ENCODE peak calls at places on chromosome 9, in four cellular contexts. G is heart left ventricle; N is effector memory CD4-positive, alpha-beta T cell; Z is mesenchymal stem cell. O is an unnamed sample.
A peak's percentile ranks its signal among the peaks of the same experiment; 100 is the strongest.

GRCh38 chr9:127448112-127448805 is 2.9 kb downstream of the RPL12 start:
- DNase-seq in G (no peak), Z (no peak), N (no peak), O (no peak)

GRCh38 chr9:136926154-136926704 is 18.3 kb downstream of the FBXW5 start:
- DNase-seq in Z (no peak), N (no peak), G (no peak), O (no peak)

GRCh38 chr9:130172858-130173461 is 756 bp downstream of the NCS1 start:
- DNase-seq in N (peak; percentile 54), Z (peak; percentile 61), G (no peak), O (no peak)

GRCh38 chr9:77488439-77489126 is 159.5 kb downstream of the GNA14 start:
- DNase-seq in N (no peak), Z (peak; percentile 34), G (no peak), O (no peak)

GRCh38 chr9:87684627-87685204 is 41.2 kb upstream of the CTSL start:
- DNase-seq in Z (peak; percentile 33), G (no peak), N (no peak), O (no peak)

GRCh38 chr9:38008168-38009034 is 60.6 kb downstream of the SHB start:
- DNase-seq in G (no peak), Z (peak; percentile 93), N (no peak), O (peak; percentile 56)

GRCh38 chr9:708182-708555 is 133.3 kb upstream of the DMRT1 start:
- DNase-seq in G (no peak), Z (peak; percentile 45), N (no peak), O (no peak)

GRCh38 chr9:72207278-72207677 is 58.0 kb downstream of the GDA start:
- DNase-seq in N (no peak), G (no peak), Z (no peak), O (no peak)

GRCh38 chr9:34884732-34885131 is 73.4 kb upstream of the PHF24 start:
- DNase-seq in G (no peak), Z (no peak), N (no peak), O (no peak)

GRCh38 chr9:136089697-136090045 is 5.4 kb downstream of the NACC2 start:
- DNase-seq in Z (peak; percentile 59), N (no peak), G (no peak), O (no peak)

GRCh38 chr9:16458696-16459420 is 411.6 kb downstream of the BNC2 start:
- DNase-seq in G (no peak), Z (peak; percentile 60), N (no peak), O (no peak)

GRCh38 chr9:111910428-111910827 is 13.8 kb downstream of the UGCG start:
- DNase-seq in N (no peak), G (no peak), Z (no peak), O (no peak)

GRCh38 chr9:128150594-128151342 is 1.5 kb downstream of the LCN2 start:
- DNase-seq in Z (no peak), G (no peak), N (no peak), O (no peak)

GRCh38 chr9:110257097-110257955 is 1.0 kb upstream of the TXN start:
- DNase-seq in N (no peak), Z (no peak), G (peak; percentile 23), O (no peak)

GRCh38 chr9:97982191-97982718 is 886 bp upstream of the ANP32B start:
- DNase-seq in G (no peak), N (no peak), Z (peak; percentile 9), O (no peak)

GRCh38 chr9:77981332-77981731 is 50.3 kb downstream of the GNAQ start:
- DNase-seq in N (no peak), Z (no peak), G (no peak), O (no peak)

GRCh38 chr9:6142816-6143454 is 72.7 kb upstream of the IL33 start:
- DNase-seq in Z (no peak), N (no peak), G (no peak), O (no peak)

GRCh38 chr9:71768388-71769174 is at the start of gene CEMIP2:
- DNase-seq in N (peak; percentile 79), Z (peak; percentile 95), G (peak; percentile 91), O (peak; percentile 78)

GRCh38 chr9:93008457-93008856 is 50.0 kb upstream of the SUSD3 start:
- DNase-seq in N (no peak), Z (no peak), G (no peak), O (no peak)

GRCh38 chr9:133830310-133830709 is 92.2 kb upstream of the SARDH start:
- DNase-seq in G (no peak), N (no peak), Z (no peak), O (no peak)

GRCh38 chr9:129305246-129305645 is 127.2 kb upstream of the IER5L start:
- DNase-seq in Z (no peak), N (no peak), G (no peak), O (no peak)

GRCh38 chr9:115596743-115597080 is 478.8 kb upstream of the TNC start:
- DNase-seq in G (no peak), Z (peak; percentile 68), N (no peak), O (no peak)

GRCh38 chr9:272251-273213 is 57.9 kb downstream of the DOCK8 start:
- DNase-seq in N (peak; percentile 64), G (no peak), Z (no peak), O (no peak)

GRCh38 chr9:23522952-23523351 is 303.1 kb downstream of the ELAVL2 start:
- DNase-seq in Z (no peak), G (no peak), N (no peak), O (no peak)

GRCh38 chr9:136538599-136539426 is 7.0 kb downstream of the NOTCH1 start:
- DNase-seq in N (peak; percentile 38), G (peak; percentile 73), Z (no peak), O (no peak)

GRCh38 chr9:131739988-131740648 is at the start of gene RAPGEF1:
- DNase-seq in Z (no peak), G (peak; percentile 72), N (peak; percentile 72), O (no peak)

GRCh38 chr9:136969150-136969549 is 8.2 kb upstream of the PTGDS start:
- DNase-seq in Z (no peak), N (no peak), G (no peak), O (no peak)

GRCh38 chr9:93730213-93730612 is 153.8 kb downstream of the PHF2 start:
- DNase-seq in Z (no peak), G (no peak), N (no peak), O (no peak)

GRCh38 chr9:13726746-13727145 is 447.3 kb upstream of the MPDZ start:
- DNase-seq in N (no peak), Z (no peak), G (no peak), O (no peak)

GRCh38 chr9:110115868-110116542 is 92.0 kb downstream of the C9orf152 start:
- DNase-seq in G (no peak), Z (peak; percentile 96), N (no peak), O (no peak)

GRCh38 chr9:81489048-81489447 is 200.3 kb downstream of the TLE1 start:
- DNase-seq in N (no peak), G (no peak), Z (peak; percentile 45), O (peak; percentile 33)

GRCh38 chr9:116589392-116590354 is 97.4 kb upstream of the TRIM32 start:
- DNase-seq in G (no peak), N (no peak), Z (peak; percentile 50), O (no peak)

GRCh38 chr9:27572566-27572917 is 739 bp downstream of the C9orf72 start:
- DNase-seq in Z (peak; percentile 83), N (peak; percentile 31), G (no peak), O (no peak)

GRCh38 chr9:121048175-121048574 is 1.9 kb downstream of the C5 start:
- DNase-seq in G (no peak), Z (no peak), N (no peak), O (no peak)

GRCh38 chr9:22010881-22011625 is 1.9 kb upstream of the CDKN2B start:
- DNase-seq in G (no peak), Z (peak; percentile 57), N (no peak), O (no peak)

GRCh38 chr9:111195779-111196178 is 134.2 kb downstream of the OR2K2 start:
- DNase-seq in N (no peak), Z (no peak), G (no peak), O (no peak)

GRCh38 chr9:110996436-110997224 is 41.6 kb downstream of the LPAR1 start:
- DNase-seq in Z (peak; percentile 86), N (no peak), G (peak; percentile 37), O (peak; percentile 61)

GRCh38 chr9:131254107-131254491 is 22.2 kb downstream of the FAM78A start:
- DNase-seq in Z (peak; percentile 68), G (peak; percentile 70), N (no peak), O (no peak)

GRCh38 chr9:115098226-115098965 is 19.6 kb downstream of the TNC start:
- DNase-seq in Z (no peak), N (no peak), G (no peak), O (no peak)

GRCh38 chr9:113456235-113456634 is 7.3 kb upstream of the RGS3 start:
- DNase-seq in N (no peak), G (no peak), Z (peak; percentile 43), O (no peak)

GRCh38 chr9:124779368-124780059 is 2.6 kb downstream of the OLFML2A start:
- DNase-seq in Z (peak; percentile 88), G (no peak), N (no peak), O (peak; percentile 99)
- H3K4me3 ChIP-seq in Z (peak overlapping the region; percentile 58), G (no peak overlapping the region), N (no peak overlapping the region), O (peak overlapping the region; percentile 45)

GRCh38 chr9:91101598-91102168 is 260.0 kb downstream of the AUH start:
- DNase-seq in Z (no peak), G (no peak), N (peak; percentile 79), O (no peak)
- H3K4me3 ChIP-seq in Z (no peak overlapping the region), G (no peak overlapping the region), N (no peak overlapping the region), O (no peak overlapping the region)

GRCh38 chr9:84716217-84716616 is 46.7 kb downstream of the NTRK2 start:
- DNase-seq in N (no peak), Z (no peak), G (no peak), O (no peak)

GRCh38 chr9:84710701-84711397 is 41.3 kb downstream of the NTRK2 start:
- DNase-seq in G (no peak), N (no peak), Z (no peak), O (no peak)

GRCh38 chr9:84708400-84708799 is 38.9 kb downstream of the NTRK2 start:
- DNase-seq in N (no peak), G (no peak), Z (no peak), O (no peak)

GRCh38 chr9:84711936-84712335 is 42.4 kb downstream of the NTRK2 start:
- DNase-seq in N (no peak), G (no peak), Z (peak; percentile 22), O (no peak)

DNA sequence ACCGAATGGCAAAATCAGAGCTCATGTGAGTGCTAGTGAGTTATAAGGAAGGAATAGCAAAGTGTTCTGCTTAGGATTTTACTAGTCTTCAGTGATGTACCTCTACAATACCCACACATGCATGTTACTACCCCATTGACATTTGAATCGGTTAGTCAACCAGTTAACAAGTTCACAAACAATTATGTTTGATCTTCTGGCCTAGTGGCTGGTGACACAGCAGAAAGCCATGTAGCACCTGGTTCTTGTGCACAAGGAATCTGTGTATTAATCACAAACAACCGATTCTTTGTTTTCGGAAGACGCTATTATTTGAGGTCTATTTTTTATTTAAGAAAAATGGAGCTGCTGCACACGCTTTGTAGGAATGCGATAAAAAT is 41.9 kb downstream of the NTRK2 start:
- DNase-seq in N (no peak), G (no peak), Z (no peak), O (no peak)
- H3K4me3 ChIP-seq in N (no peak overlapping the region), G (no peak overlapping the region), Z (no peak overlapping the region), O (no peak overlapping the region)

GRCh38 chr9:124759327-124759726 is 11.8 kb downstream of the NR6A1 start:
- DNase-seq in Z (no peak), N (no peak), G (no peak), O (no peak)

GRCh38 chr9:124760719-124761118 is 10.4 kb downstream of the NR6A1 start:
- DNase-seq in G (no peak), Z (no peak), N (no peak), O (no peak)

GRCh38 chr9:124757589-124757988 is 13.5 kb downstream of the NR6A1 start:
- DNase-seq in Z (no peak), N (no peak), G (no peak), O (no peak)

GRCh38 chr9:124758061-124758460 is 13.1 kb downstream of the NR6A1 start:
- DNase-seq in G (no peak), N (no peak), Z (no peak), O (no peak)

GRCh38 chr9:124758691-124759090 is 12.4 kb downstream of the NR6A1 start:
- DNase-seq in G (no peak), N (no peak), Z (no peak), O (no peak)
- H3K4me3 ChIP-seq in G (no peak overlapping the region), N (no peak overlapping the region), Z (no peak overlapping the region), O (no peak overlapping the region)

O was measured in AG04450.